ENCODE peak calls at places on chromosomes 1 and 21, in five cellular contexts. One of them, this sample, is unnamed.

GRCh38 chr1:113975211-113975895 is 3.9 kb upstream of the OLFML3 start:
- DNase-seq in sigmoid colon: no peak
- DNase-seq in stomach: no peak
- DNase-seq in tibial nerve: no peak
- DNase-seq in suprapubic skin: no peak
- DNase-seq in this sample: no peak

GRCh38 chr1:27612718-27613117 is 8.8 kb upstream of the AHDC1 start:
- DNase-seq in suprapubic skin: no peak
- DNase-seq in stomach: no peak
- DNase-seq in tibial nerve: no peak
- DNase-seq in sigmoid colon: no peak
- DNase-seq in this sample: no peak

GRCh38 chr21:40056031-40056430 is 188.8 kb downstream of the PCP4 start:
- DNase-seq in sigmoid colon: no peak
- DNase-seq in suprapubic skin: no peak
- DNase-seq in stomach: no peak
- DNase-seq in tibial nerve: no peak
- DNase-seq in this sample: no peak

GRCh38 chr1:18937539-18937938 is 18.9 kb downstream of the IFFO2 start:
- DNase-seq in tibial nerve: no peak
- DNase-seq in suprapubic skin: no peak
- DNase-seq in sigmoid colon: no peak
- DNase-seq in stomach: no peak
- DNase-seq in this sample: no peak

GRCh38 chr1:199422206-199422605 is 605.3 kb upstream of the NR5A2 start:
- DNase-seq in suprapubic skin: no peak
- DNase-seq in sigmoid colon: no peak
- DNase-seq in tibial nerve: no peak
- DNase-seq in stomach: peak
- DNase-seq in this sample: peak

GRCh38 chr1:225644666-225645065 is 8.3 kb downstream of the ENAH start:
- DNase-seq in suprapubic skin: no peak
- DNase-seq in stomach: no peak
- DNase-seq in sigmoid colon: no peak
- DNase-seq in tibial nerve: no peak
- DNase-seq in this sample: no peak

GRCh38 chr1:117059334-117059677 is 820 bp upstream of the TTF2 start:
- DNase-seq in tibial nerve: peak
- DNase-seq in sigmoid colon: no peak
- DNase-seq in suprapubic skin: peak
- DNase-seq in stomach: peak
- DNase-seq in this sample: peak

GRCh38 chr1:231793893-231794292 is 167.3 kb downstream of the DISC1 start:
- DNase-seq in tibial nerve: no peak
- DNase-seq in suprapubic skin: no peak
- DNase-seq in sigmoid colon: no peak
- DNase-seq in stomach: no peak
- DNase-seq in this sample: no peak

GRCh38 chr1:63723618-63724017 is 50.2 kb upstream of the ROR1 start:
- DNase-seq in stomach: no peak
- DNase-seq in tibial nerve: no peak
- DNase-seq in sigmoid colon: no peak
- DNase-seq in suprapubic skin: no peak
- DNase-seq in this sample: no peak

GRCh38 chr1:23100074-23100748 is 68.4 kb downstream of the LUZP1 start:
- DNase-seq in tibial nerve: peak
- DNase-seq in stomach: peak
- DNase-seq in suprapubic skin: no peak
- DNase-seq in sigmoid colon: peak
- DNase-seq in this sample: peak

GRCh38 chr1:198620951-198621824 is 17.7 kb upstream of the PTPRC start:
- DNase-seq in tibial nerve: no peak
- DNase-seq in stomach: no peak
- DNase-seq in sigmoid colon: no peak
- DNase-seq in suprapubic skin: no peak
- DNase-seq in this sample: no peak

GRCh38 chr1:163054056-163054706 is 15.0 kb upstream of the RGS4 start:
- DNase-seq in tibial nerve: no peak
- DNase-seq in sigmoid colon: no peak
- DNase-seq in suprapubic skin: no peak
- DNase-seq in stomach: no peak
- DNase-seq in this sample: no peak

GRCh38 chr21:39489380-39489924 is 37.7 kb downstream of the SH3BGR start:
- DNase-seq in suprapubic skin: no peak
- DNase-seq in stomach: no peak
- DNase-seq in tibial nerve: no peak
- DNase-seq in sigmoid colon: no peak
- DNase-seq in this sample: no peak

GRCh38 chr1:155117610-155118009 is 10.1 kb upstream of the EFNA1 start:
- DNase-seq in suprapubic skin: no peak
- DNase-seq in stomach: no peak
- DNase-seq in tibial nerve: no peak
- DNase-seq in sigmoid colon: no peak
- DNase-seq in this sample: no peak

GRCh38 chr1:214280386-214281029 is 451 bp upstream of the SMYD2 start:
- DNase-seq in suprapubic skin: no peak
- DNase-seq in tibial nerve: peak
- DNase-seq in stomach: peak
- DNase-seq in sigmoid colon: no peak
- DNase-seq in this sample: peak

GRCh38 chr1:91619881-91620280 is 119.2 kb downstream of the CDC7 start:
- DNase-seq in suprapubic skin: no peak
- DNase-seq in tibial nerve: no peak
- DNase-seq in sigmoid colon: no peak
- DNase-seq in stomach: no peak
- DNase-seq in this sample: no peak

GRCh38 chr1:151189638-151190445 is at the start of gene VPS72:
- DNase-seq in tibial nerve: peak
- DNase-seq in suprapubic skin: peak
- DNase-seq in stomach: peak
- DNase-seq in sigmoid colon: peak
- DNase-seq in this sample: peak

GRCh38 chr1:45007311-45007710 is 3.8 kb downstream of the HECTD3 start:
- DNase-seq in tibial nerve: no peak
- DNase-seq in suprapubic skin: no peak
- DNase-seq in stomach: no peak
- DNase-seq in sigmoid colon: no peak
- DNase-seq in this sample: no peak

GRCh38 chr1:29245876-29246275 is 9.6 kb downstream of the PTPRU start:
- DNase-seq in suprapubic skin: no peak
- DNase-seq in stomach: no peak
- DNase-seq in tibial nerve: no peak
- DNase-seq in sigmoid colon: no peak
- DNase-seq in this sample: no peak

GRCh38 chr21:31354604-31355443 is 10.8 kb upstream of the TIAM1 start:
- DNase-seq in suprapubic skin: no peak
- DNase-seq in stomach: peak
- DNase-seq in sigmoid colon: no peak
- DNase-seq in tibial nerve: no peak
- DNase-seq in this sample: peak

GRCh38 chr1:70790232-70790923 is 257.2 kb downstream of the PTGER3 start:
- DNase-seq in suprapubic skin: no peak
- DNase-seq in tibial nerve: no peak
- DNase-seq in sigmoid colon: no peak
- DNase-seq in stomach: no peak
- DNase-seq in this sample: no peak

GRCh38 chr1:41774486-41774990 is 144.2 kb downstream of the HIVEP3 start:
- DNase-seq in tibial nerve: no peak
- DNase-seq in suprapubic skin: no peak
- DNase-seq in stomach: no peak
- DNase-seq in sigmoid colon: no peak
- DNase-seq in this sample: no peak

GRCh38 chr1:8284167-8284566 is 33.7 kb upstream of the SLC45A1 start:
- DNase-seq in tibial nerve: no peak
- DNase-seq in stomach: no peak
- DNase-seq in sigmoid colon: no peak
- DNase-seq in suprapubic skin: no peak
- DNase-seq in this sample: no peak

GRCh38 chr21:41784456-41785102 is 17.7 kb upstream of the RIPK4 start:
- DNase-seq in suprapubic skin: no peak
- DNase-seq in tibial nerve: no peak
- DNase-seq in sigmoid colon: no peak
- DNase-seq in stomach: peak
- DNase-seq in this sample: no peak
- TF ChIP-seq EP300 in suprapubic skin: no peak
- TF ChIP-seq EP300 in tibial nerve: no peak
- TF ChIP-seq EP300 in sigmoid colon: no peak
- TF ChIP-seq EP300 in stomach: no peak
- TF ChIP-seq EP300 in this sample: no peak

GRCh38 chr1:240337795-240338194 is 246.1 kb downstream of the FMN2 start:
- DNase-seq in stomach: no peak
- DNase-seq in sigmoid colon: peak
- DNase-seq in tibial nerve: peak
- DNase-seq in suprapubic skin: no peak
- DNase-seq in this sample: no peak
- TF ChIP-seq EP300 in stomach: no peak
- TF ChIP-seq EP300 in sigmoid colon: peak
- TF ChIP-seq EP300 in tibial nerve: peak
- TF ChIP-seq EP300 in suprapubic skin: no peak
- TF ChIP-seq EP300 in this sample: no peak

DNA sequence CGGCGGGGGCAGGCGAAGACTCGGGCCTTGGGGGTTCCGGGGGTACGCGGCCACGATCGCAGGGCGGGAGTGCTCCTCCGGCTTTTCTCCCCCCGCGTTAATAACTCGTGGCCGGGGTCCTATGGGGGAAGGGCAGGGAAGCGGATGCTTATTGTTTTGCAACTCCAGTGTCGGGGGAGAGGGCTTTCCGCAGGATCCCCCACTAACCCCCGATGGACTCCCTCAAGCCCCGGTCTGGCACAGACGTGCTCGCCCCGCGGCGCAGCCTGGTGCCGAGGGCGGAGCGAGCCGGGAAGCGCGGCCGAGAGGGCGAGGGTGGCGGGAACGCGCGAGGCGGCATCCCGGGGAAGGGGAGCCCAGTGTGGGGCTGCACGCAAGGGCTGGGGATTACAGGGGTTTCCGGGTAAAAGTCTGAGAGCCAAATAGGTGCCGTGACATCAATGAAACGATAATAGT is 717 bp downstream of the UCK2 start:
- DNase-seq in suprapubic skin: no peak
- DNase-seq in tibial nerve: no peak
- DNase-seq in sigmoid colon: no peak
- DNase-seq in stomach: peak
- DNase-seq in this sample: peak
- TF ChIP-seq EP300 in suprapubic skin: no peak
- TF ChIP-seq EP300 in tibial nerve: no peak
- TF ChIP-seq EP300 in sigmoid colon: no peak
- TF ChIP-seq EP300 in stomach: no peak
- TF ChIP-seq EP300 in this sample: no peak

GRCh38 chr1:248840946-248841345 is 2.9 kb downstream of the ZNF672 start:
- DNase-seq in tibial nerve: no peak
- DNase-seq in sigmoid colon: no peak
- DNase-seq in stomach: no peak
- DNase-seq in suprapubic skin: no peak
- DNase-seq in this sample: no peak

GRCh38 chr1:248837045-248837793 is 805 bp upstream of the ZNF672 start:
- DNase-seq in suprapubic skin: peak
- DNase-seq in stomach: peak
- DNase-seq in sigmoid colon: no peak
- DNase-seq in tibial nerve: no peak
- DNase-seq in this sample: no peak

GRCh38 chr1:248839168-248839555 is 1.1 kb downstream of the ZNF672 start:
- DNase-seq in suprapubic skin: no peak
- DNase-seq in tibial nerve: no peak
- DNase-seq in stomach: no peak
- DNase-seq in sigmoid colon: no peak
- DNase-seq in this sample: no peak

GRCh38 chr1:248838357-248839167 is 538 bp downstream of the ZNF672 start:
- DNase-seq in stomach: peak
- DNase-seq in suprapubic skin: peak
- DNase-seq in sigmoid colon: peak
- DNase-seq in tibial nerve: peak
- DNase-seq in this sample: peak

DNA sequence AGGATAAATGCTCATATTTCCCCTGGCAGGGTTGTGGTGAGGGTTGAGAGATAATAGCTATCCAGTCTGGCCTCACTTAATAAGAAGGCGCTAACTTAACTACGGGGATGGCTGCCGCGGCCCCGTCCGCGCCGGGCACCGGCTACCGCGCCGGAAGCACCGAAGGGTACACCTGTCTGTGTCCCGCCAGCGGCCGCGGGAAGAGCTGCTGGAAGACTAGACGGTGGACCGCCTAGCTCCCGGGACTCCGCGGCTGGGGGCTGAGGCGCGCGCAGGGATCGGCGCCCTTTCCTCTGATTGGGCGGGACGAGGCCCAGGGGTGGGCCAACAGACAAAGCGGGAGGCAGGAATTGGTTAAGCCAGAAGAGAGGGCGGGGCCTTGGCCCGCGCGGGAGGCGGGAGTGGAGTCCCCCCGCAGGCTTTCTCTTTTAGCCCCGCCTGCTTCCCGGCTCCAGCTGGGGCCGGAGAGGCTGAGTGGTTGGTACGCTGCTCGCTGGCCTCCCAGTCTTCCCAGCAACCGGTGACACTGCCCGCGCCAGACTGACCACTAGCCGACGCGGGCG is at the start of gene ZNF672:
- DNase-seq in stomach: peak
- DNase-seq in sigmoid colon: peak
- DNase-seq in suprapubic skin: peak
- DNase-seq in tibial nerve: peak
- DNase-seq in this sample: peak
- TF ChIP-seq EP300 in stomach: no peak
- TF ChIP-seq EP300 in sigmoid colon: no peak
- TF ChIP-seq EP300 in suprapubic skin: no peak
- TF ChIP-seq EP300 in tibial nerve: no peak
- TF ChIP-seq EP300 in this sample: no peak